ENCODE peak calls at places on chromosomes 2 and 18, in nine cellular contexts. W, M, K, S, B, P, X, T and A are unnamed samples.

GRCh38 chr18:23105581-23106219 is 29.6 kb upstream of the CABLES1 start:
- DNase-seq in X (no peak), M (no peak), K (no peak), B (peak), T (peak), P (no peak), W (no peak), S (no peak), A (no peak)

GRCh38 chr2:193703411-193703810 is 1508.7 kb upstream of the TMEFF2 start:
- DNase-seq in W (no peak), B (no peak), S (no peak), M (no peak), X (no peak), K (no peak), P (no peak), T (no peak), A (no peak)

GRCh38 chr2:126175222-126175621 is 480.7 kb upstream of the GYPC start:
- DNase-seq in P (no peak), M (no peak), K (no peak), W (no peak), T (no peak), X (no peak), B (no peak), S (peak), A (no peak)

GRCh38 chr18:43113220-43113895 is 2.1 kb downstream of the RIT2 start:
- DNase-seq in B (no peak), M (no peak), S (no peak), W (no peak), T (no peak), X (no peak), P (no peak), K (no peak), A (no peak)

GRCh38 chr2:232721261-232721660 is 24.1 kb downstream of the GIGYF2 start:
- DNase-seq in X (no peak), M (no peak), W (no peak), S (no peak), K (no peak), B (no peak), T (no peak), P (no peak), A (no peak)

GRCh38 chr18:21391074-21391673 is 149.1 kb downstream of the GREB1L start:
- DNase-seq in W (no peak), P (peak), X (peak), K (peak), S (no peak), T (no peak), M (peak), B (no peak), A (no peak)

GRCh38 chr2:38716185-38716584 is 35.0 kb downstream of the SRSF7 start:
- DNase-seq in T (no peak), P (peak), B (no peak), S (no peak), W (no peak), K (no peak), M (no peak), X (no peak), A (no peak)

GRCh38 chr2:143960177-143960576 is 559.7 kb downstream of the ZEB2 start:
- DNase-seq in M (peak), T (no peak), W (no peak), P (no peak), K (no peak), X (no peak), B (no peak), S (no peak), A (no peak)

GRCh38 chr2:17792515-17792914 is 23.7 kb upstream of the MSGN1 start:
- DNase-seq in P (peak), M (no peak), W (no peak), S (no peak), K (no peak), B (no peak), T (no peak), X (no peak), A (no peak)

GRCh38 chr2:43149482-43150107 is 76.8 kb downstream of the ZFP36L2 start:
- DNase-seq in X (no peak), P (no peak), W (no peak), K (no peak), M (no peak), S (peak), B (no peak), T (no peak), A (no peak)

GRCh38 chr2:208584387-208584965 is 177.9 kb downstream of the PTH2R start:
- DNase-seq in T (no peak), W (no peak), X (no peak), P (no peak), K (no peak), B (no peak), M (no peak), S (no peak), A (no peak)

GRCh38 chr18:64410685-64411084 is 261.8 kb upstream of the LINC00305 start:
- DNase-seq in B (no peak), W (no peak), T (no peak), K (peak), M (no peak), P (no peak), X (no peak), S (no peak), A (no peak)

GRCh38 chr18:46097378-46097852 is 681 bp downstream of the ATP5F1A start:
- DNase-seq in W (no peak), M (no peak), S (no peak), P (no peak), K (no peak), X (no peak), T (no peak), B (no peak), A (no peak)

GRCh38 chr2:223114170-223114569 is 62.2 kb downstream of the KCNE4 start:
- DNase-seq in M (no peak), W (no peak), K (peak), S (no peak), X (no peak), P (no peak), B (no peak), T (no peak), A (no peak)

GRCh38 chr2:5766621-5767020 is 74.4 kb downstream of the SOX11 start:
- DNase-seq in B (no peak), T (no peak), M (no peak), S (no peak), W (no peak), K (no peak), X (no peak), P (peak), A (no peak)

GRCh38 chr2:181457741-181458425 is 697 bp downstream of the ITGA4 start:
- DNase-seq in B (peak), P (peak), M (no peak), T (peak), W (peak), X (peak), S (peak), K (peak), A (no peak)

GRCh38 chr18:76803814-76804213 is 18.5 kb upstream of the ZNF236 start:
- DNase-seq in S (peak), W (no peak), T (peak), P (peak), B (peak), K (peak), X (peak), M (no peak), A (peak)

GRCh38 chr18:68234115-68234514 is 480.8 kb downstream of the TMX3 start:
- DNase-seq in B (no peak), P (peak), X (no peak), T (no peak), S (no peak), W (no peak), K (no peak), M (no peak), A (no peak)

GRCh38 chr2:224584111-224584764 is 925 bp downstream of the CUL3 start:
- DNase-seq in M (no peak), W (peak), T (peak), K (peak), B (peak), P (peak), X (peak), S (peak), A (no peak)

GRCh38 chr2:123500346-123500745 is 524.7 kb upstream of the CNTNAP5 start:
- DNase-seq in W (no peak), P (peak), K (no peak), B (no peak), S (no peak), T (no peak), X (peak), M (no peak), A (no peak)

GRCh38 chr2:208352644-208353567 is 53.7 kb upstream of the PTH2R start:
- DNase-seq in M (no peak), W (no peak), X (no peak), B (no peak), K (no peak), P (no peak), T (no peak), S (no peak), A (no peak)

GRCh38 chr18:56988022-56988421 is 158.9 kb upstream of the BOD1L2 start:
- DNase-seq in S (no peak), T (no peak), W (no peak), X (no peak), M (no peak), B (no peak), P (no peak), K (no peak), A (no peak)

GRCh38 chr2:50749226-50749625 is 282.7 kb downstream of the NRXN1 start:
- DNase-seq in T (no peak), S (no peak), M (no peak), P (peak), K (no peak), B (no peak), W (no peak), X (no peak), A (no peak)

GRCh38 chr2:12847694-12848093 is 131.0 kb downstream of the TRIB2 start:
- DNase-seq in B (no peak), S (no peak), P (no peak), T (no peak), K (no peak), W (no peak), X (no peak), M (no peak), A (no peak)

GRCh38 chr2:233849607-233850271 is 4.6 kb downstream of the HJURP start:
- DNase-seq in P (no peak), S (no peak), W (no peak), T (no peak), M (no peak), X (no peak), B (no peak), K (no peak), A (no peak)

GRCh38 chr2:43429366-43429765 is 166.5 kb downstream of the THADA start:
- DNase-seq in K (no peak), S (no peak), X (peak), T (no peak), M (peak), B (no peak), W (no peak), P (no peak), A (no peak)

GRCh38 chr2:62382757-62383156 is 123.2 kb downstream of the TMEM17 start:
- DNase-seq in B (no peak), P (peak), K (peak), T (no peak), W (no peak), S (no peak), X (no peak), M (no peak), A (no peak)

GRCh38 chr2:233032551-233033320 is at the start of gene NEU2:
- DNase-seq in W (no peak), K (no peak), B (no peak), P (no peak), S (no peak), T (no peak), M (no peak), X (no peak), A (no peak)

GRCh38 chr2:47193607-47194006 is 38.5 kb upstream of the STPG4 start:
- DNase-seq in X (no peak), M (no peak), K (no peak), P (peak), W (no peak), T (no peak), S (no peak), B (no peak), A (no peak)

GRCh38 chr2:88342749-88343148 is 109.7 kb downstream of the FOXI3 start:
- DNase-seq in T (no peak), B (no peak), X (no peak), P (no peak), M (no peak), K (no peak), S (no peak), W (no peak), A (no peak)

GRCh38 chr18:69367104-69367503 is 33.6 kb upstream of the DOK6 start:
- DNase-seq in M (no peak), P (no peak), W (no peak), S (no peak), B (no peak), T (no peak), X (no peak), K (no peak), A (no peak)

GRCh38 chr2:98698896-98699295 is 32.0 kb downstream of the MGAT4A start:
- DNase-seq in T (no peak), K (no peak), B (no peak), W (no peak), P (no peak), X (peak), S (no peak), M (peak), A (no peak)

GRCh38 chr2:98693477-98693876 is 37.5 kb downstream of the MGAT4A start:
- DNase-seq in T (no peak), P (no peak), M (no peak), B (no peak), X (no peak), K (no peak), W (no peak), S (no peak), A (no peak)

GRCh38 chr2:98697651-98698337 is 33.1 kb downstream of the MGAT4A start:
- DNase-seq in P (no peak), S (no peak), X (no peak), K (no peak), M (no peak), B (peak), W (no peak), T (peak), A (no peak)

GRCh38 chr2:98692090-98692991 is 38.6 kb downstream of the MGAT4A start:
- DNase-seq in K (no peak), M (no peak), B (no peak), X (no peak), S (no peak), W (no peak), T (no peak), P (no peak), A (no peak)

GRCh38 chr2:98696167-98696566 is 34.8 kb downstream of the MGAT4A start:
- DNase-seq in B (no peak), M (no peak), X (no peak), K (no peak), T (no peak), P (no peak), S (no peak), W (no peak), A (no peak)
- H3K27ac ChIP-seq in B (no peak), M (no peak), X (no peak), K (no peak), T (no peak), P (no peak), S (no peak), W (no peak), A (no peak)

GRCh38 chr2:119426801-119427395 is 4.8 kb upstream of the TMEM37 start:
- DNase-seq in X (no peak), T (peak), W (peak), B (peak), K (no peak), S (peak), P (no peak), M (no peak), A (no peak)
- H3K27ac ChIP-seq in X (no peak), T (peak), W (peak), B (peak), K (no peak), S (peak), P (no peak), M (no peak), A (no peak)

GRCh38 chr2:35503311-35503710 is 852.3 kb upstream of the CRIM1 start:
- DNase-seq in S (no peak), K (peak), W (no peak), P (no peak), M (no peak), B (no peak), X (peak), T (no peak), A (no peak)

GRCh38 chr2:35508601-35509000 is 847.0 kb upstream of the CRIM1 start:
- DNase-seq in S (no peak), P (no peak), X (no peak), M (no peak), T (no peak), W (no peak), K (peak), B (no peak), A (no peak)

GRCh38 chr2:35504419-35504818 is 851.2 kb upstream of the CRIM1 start:
- DNase-seq in W (no peak), P (no peak), K (no peak), X (no peak), B (no peak), M (no peak), T (no peak), S (no peak), A (no peak)

GRCh38 chr2:35501076-35501475 is 854.5 kb upstream of the CRIM1 start:
- DNase-seq in B (no peak), M (no peak), P (peak), S (no peak), K (peak), X (peak), W (no peak), T (no peak), A (no peak)

DNA sequence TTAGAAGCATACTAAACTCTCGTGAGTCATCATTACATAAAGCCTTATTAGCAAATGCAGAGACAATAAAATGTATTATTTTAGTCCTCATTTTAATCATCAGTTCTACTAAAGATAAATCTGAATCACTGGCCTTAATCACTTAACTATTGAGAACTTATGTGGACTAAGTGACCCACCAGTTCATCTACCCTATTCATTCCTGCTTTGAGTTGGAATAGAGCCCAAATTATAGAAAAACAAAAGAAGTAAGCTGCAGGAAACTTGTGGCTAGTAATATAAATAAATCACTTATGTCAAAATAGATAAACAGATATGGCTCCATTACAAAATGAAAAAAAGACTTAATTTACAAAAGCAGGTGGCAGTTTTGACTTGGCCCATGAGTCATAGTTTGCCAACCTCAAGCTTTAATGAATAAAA is 851.8 kb upstream of the CRIM1 start:
- DNase-seq in K (peak), T (no peak), M (no peak), B (no peak), W (no peak), S (no peak), X (peak), P (peak), A (no peak)
- H3K27ac ChIP-seq in K (peak), T (no peak), M (no peak), B (no peak), W (no peak), S (no peak), X (peak), P (no peak), A (peak)

GRCh38 chr2:219454217-219454616 is 19.6 kb downstream of the SPEG start:
- DNase-seq in X (peak), K (no peak), B (no peak), W (no peak), M (no peak), S (no peak), T (no peak), P (peak), A (no peak)
- H3K27ac ChIP-seq in X (peak), K (no peak), B (peak), W (no peak), M (peak), S (peak), T (peak), P (peak), A (peak)

DNA sequence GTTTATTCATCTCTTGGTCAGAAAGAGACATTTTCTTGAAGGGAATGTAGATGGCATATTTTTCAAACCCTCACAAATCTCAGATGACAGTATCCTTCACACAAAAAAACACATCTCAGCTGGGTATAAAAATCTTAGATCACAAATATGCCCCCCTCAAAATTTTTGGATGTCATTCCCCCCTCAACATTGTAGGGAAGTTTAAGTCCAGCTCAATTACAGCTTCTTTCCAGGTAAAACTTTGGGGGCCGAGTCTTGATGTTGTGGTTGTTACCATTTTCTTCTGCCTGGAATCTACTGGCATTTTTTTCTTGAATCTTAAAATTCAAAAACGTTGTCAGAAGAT is 46.1 kb downstream of the HDAC4 start:
- DNase-seq in S (no peak), W (no peak), B (no peak), M (no peak), P (no peak), T (no peak), X (no peak), K (no peak), A (no peak)
- H3K27ac ChIP-seq in S (peak), W (no peak), B (no peak), M (no peak), P (no peak), T (peak), X (no peak), K (no peak), A (no peak)

DNA sequence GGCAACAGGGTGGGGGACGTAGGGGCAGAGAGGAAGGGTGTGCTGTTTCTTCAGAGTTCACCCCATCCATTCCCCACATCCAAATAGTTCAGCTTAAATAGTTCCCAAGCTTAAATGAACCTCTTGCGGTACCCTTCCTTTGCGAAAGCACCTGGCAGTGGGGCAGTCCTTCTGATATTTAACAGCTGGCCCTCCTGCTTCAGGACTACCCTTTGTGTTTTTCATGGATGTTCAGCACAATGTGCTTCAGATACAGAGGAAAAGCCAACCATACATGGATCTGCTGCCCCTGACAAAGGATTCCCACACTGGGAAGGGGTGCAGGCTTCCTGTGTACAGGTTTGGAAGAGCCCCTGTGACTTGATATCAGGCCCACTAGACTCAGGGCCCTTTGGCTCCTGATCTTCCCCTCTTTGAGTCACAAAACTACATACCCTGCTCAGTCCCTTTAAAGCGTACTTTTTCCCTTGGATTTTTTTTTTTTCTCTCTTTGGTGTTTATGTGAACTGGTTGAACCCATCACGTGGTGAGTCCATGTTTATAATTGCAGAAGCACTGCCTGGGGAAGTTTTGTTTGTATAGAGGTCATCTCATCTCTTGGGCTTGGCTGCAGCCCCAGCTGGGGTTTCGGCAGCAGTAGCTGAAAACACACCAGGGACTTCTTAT is 45.3 kb upstream of the IGFBP5 start:
- DNase-seq in M (no peak), S (peak), K (no peak), T (no peak), P (peak), W (no peak), B (no peak), X (no peak), A (no peak)
- H3K27ac ChIP-seq in M (no peak), S (peak), K (no peak), T (peak), P (no peak), W (no peak), B (peak), X (no peak), A (no peak)